ENCODE peak calls at places on chromosomes 2 and 18, in four cellular contexts. J is A549, P is HepG2, O is K562. X is an unnamed sample.

GRCh38 chr2:83022631-83023210 is 1436.4 kb downstream of the SUCLG1 start:
- DNase-seq in O (no peak), P (no peak), J (no peak), X (no peak)

GRCh38 chr18:31040982-31041345 is 1.6 kb downstream of the DSC3 start:
- DNase-seq in J (no peak), P (no peak), O (no peak), X (peak; percentile 28)

GRCh38 chr2:12719400-12720104 is 2.8 kb downstream of the TRIB2 start:
- DNase-seq in P (no peak), J (no peak), O (no peak), X (no peak)

GRCh38 chr2:28949617-28950305 is 31.3 kb upstream of the TOGARAM2 start:
- DNase-seq in J (no peak), P (peak; percentile 29), O (no peak), X (no peak)

GRCh38 chr2:160293401-160293911 is 93.4 kb upstream of the ITGB6 start:
- DNase-seq in P (no peak), O (no peak), J (no peak), X (no peak)

GRCh38 chr2:213562539-213563180 is 278.4 kb downstream of the SPAG16 start:
- DNase-seq in P (no peak), O (no peak), J (no peak), X (no peak)

GRCh38 chr2:140178224-140178623 is 1398.0 kb upstream of the NXPH2 start:
- DNase-seq in O (no peak), P (no peak), J (no peak), X (no peak)

GRCh38 chr2:11640132-11640531 is 29.9 kb downstream of the NTSR2 start:
- DNase-seq in J (no peak), P (no peak), O (no peak), X (no peak)

GRCh38 chr2:27408601-27409320 is 630 bp downstream of the PPM1G start:
- DNase-seq in J (peak; percentile 35), P (no peak), O (peak; percentile 40), X (no peak)

GRCh38 chr2:94872088-94872618 is 923 bp downstream of the TEKT4 start:
- DNase-seq in P (no peak), J (no peak), O (no peak), X (no peak)

GRCh38 chr2:156673271-156673615 is 237.1 kb downstream of the GPD2 start:
- DNase-seq in J (no peak), P (no peak), O (peak; percentile 19), X (no peak)

GRCh38 chr2:69767034-69767433 is 25.1 kb downstream of the ANXA4 start:
- DNase-seq in O (no peak), J (no peak), P (no peak), X (no peak)

GRCh38 chr2:45987856-45988255 is 309.4 kb upstream of the EPAS1 start:
- DNase-seq in P (no peak), J (no peak), O (no peak), X (no peak)

GRCh38 chr2:53609561-53609960 is 158.0 kb upstream of the CHAC2 start:
- DNase-seq in P (no peak), J (no peak), O (no peak), X (no peak)

GRCh38 chr18:63152096-63152495 is 167.5 kb downstream of the BCL2 start:
- DNase-seq in P (no peak), J (no peak), O (no peak), X (no peak)

GRCh38 chr2:66113988-66114625 is 320.8 kb upstream of the MEIS1 start:
- DNase-seq in J (no peak), O (no peak), P (no peak), X (no peak)

GRCh38 chr2:15748736-15749323 is 157.2 kb downstream of the DDX1 start:
- DNase-seq in O (peak; percentile 79), P (peak; percentile 62), J (peak; percentile 75), X (peak; percentile 86)

GRCh38 chr2:48397846-48398245 is 132.1 kb upstream of the STON1 start:
- DNase-seq in P (no peak), O (no peak), J (no peak), X (no peak)

GRCh38 chr18:36589857-36590543 is 238.8 kb downstream of the TPGS2 start:
- DNase-seq in P (no peak), J (no peak), O (no peak), X (no peak)

GRCh38 chr2:59177748-59178147 is 936.6 kb upstream of the FANCL start:
- DNase-seq in O (no peak), J (no peak), P (no peak), X (no peak)

GRCh38 chr2:74549685-74549971 is 4.1 kb downstream of the LOXL3 start:
- DNase-seq in P (no peak), J (no peak), O (no peak), X (no peak)

GRCh38 chr2:46487667-46488333 is 8.4 kb downstream of the TMEM247 start:
- DNase-seq in P (no peak), O (peak; percentile 48), J (no peak), X (no peak)

GRCh38 chr2:238868067-238868524 is 20.2 kb downstream of the TWIST2 start:
- DNase-seq in J (no peak), P (no peak), O (no peak), X (no peak)

GRCh38 chr2:160033732-160034392 is 28.6 kb downstream of the PLA2R1 start:
- DNase-seq in P (no peak), J (no peak), O (no peak), X (no peak)

GRCh38 chr2:62292190-62292589 is 96.3 kb downstream of the B3GNT2 start:
- DNase-seq in J (no peak), P (peak; percentile 66), O (no peak), X (no peak)

GRCh38 chr2:230968921-230969672 is 26.8 kb upstream of the SPATA3 start:
- DNase-seq in O (peak; percentile 16), P (peak; percentile 59), J (no peak), X (no peak)

DNA sequence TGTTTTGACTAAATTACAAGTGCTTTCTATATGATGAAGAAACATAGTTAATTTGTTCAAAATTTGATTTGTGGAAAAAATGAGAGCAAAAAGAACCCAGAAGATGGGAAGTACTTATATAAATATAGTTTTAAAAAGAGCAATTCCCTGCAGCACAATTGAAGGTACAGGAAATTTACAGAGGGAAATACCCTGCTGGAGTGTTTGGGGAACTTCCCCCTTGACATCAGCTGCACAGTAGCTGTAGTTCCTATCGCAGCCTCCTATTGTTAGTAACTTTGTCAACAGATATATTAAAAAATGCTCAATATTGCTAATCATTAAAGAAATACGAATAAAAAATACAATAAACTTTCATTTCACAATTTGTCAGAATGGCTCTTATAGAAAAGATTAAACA is 1118.8 kb upstream of the ZEB2 start:
- DNase-seq in J (peak; percentile 1), P (no peak), O (peak; percentile 11), X (no peak)
- TF ChIP-seq NR3C1 in J (no peak), P (no peak), O (no peak), X (no peak)

GRCh38 chr2:117980381-117980780 is 33.5 kb downstream of the CCDC93 start:
- DNase-seq in J (no peak), P (no peak), O (no peak), X (no peak)
- TF ChIP-seq NR3C1 in J (no peak), P (no peak), O (no peak), X (no peak)

GRCh38 chr18:75125359-75126331 is 83.3 kb downstream of the PTGR3 start:
- DNase-seq in O (no peak), J (no peak), P (peak; percentile 42), X (peak; percentile 36)
- TF ChIP-seq NR3C1 in O (no peak), J (no peak), P (no peak), X (no peak)

DNA sequence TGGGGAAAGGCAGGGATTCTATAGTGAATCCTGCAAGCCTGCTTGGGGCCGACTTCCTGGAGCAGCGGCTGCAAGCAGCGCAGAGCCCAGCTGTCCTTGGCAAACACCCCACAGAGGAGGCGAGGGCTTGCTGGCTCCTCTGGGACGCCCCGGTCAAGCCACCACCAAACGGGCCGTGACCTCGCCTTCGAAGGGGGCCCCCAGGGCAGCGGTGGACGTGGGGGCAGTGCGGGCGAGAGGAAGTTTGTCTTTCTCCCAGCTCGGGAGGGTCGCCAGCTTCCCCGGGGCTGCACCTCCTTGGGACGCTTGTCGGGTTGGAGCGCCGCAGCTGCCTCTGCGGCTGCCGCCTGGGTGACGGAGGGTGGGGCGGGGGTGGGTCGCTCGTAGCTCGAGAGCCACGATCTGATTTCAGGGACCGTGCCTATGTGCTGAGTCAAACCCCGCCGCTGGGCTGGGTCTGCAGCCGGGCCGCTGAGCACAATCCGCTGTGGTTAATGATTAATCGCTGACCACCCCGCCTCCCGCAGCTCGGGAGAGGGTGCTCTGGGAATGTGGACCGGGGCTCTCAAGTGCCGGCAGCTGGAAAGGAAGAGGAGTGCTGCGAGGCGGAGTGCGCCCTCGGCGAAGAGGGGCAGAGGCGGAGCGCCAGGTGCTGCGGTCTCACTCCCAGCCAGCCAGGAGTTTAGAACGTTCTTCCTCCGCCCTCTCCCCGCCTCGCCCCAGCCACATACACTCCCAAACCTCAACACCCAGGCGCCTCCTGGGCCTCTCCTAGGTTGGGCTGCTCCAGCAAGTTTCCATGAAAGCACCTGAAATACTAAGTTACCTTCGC is at the start of gene GPR39:
- DNase-seq in O (peak; percentile 17), J (peak; percentile 88), P (peak; percentile 92), X (peak; percentile 74)
- TF ChIP-seq NR3C1 in O (no peak), J (no peak), P (no peak), X (no peak)

DNA sequence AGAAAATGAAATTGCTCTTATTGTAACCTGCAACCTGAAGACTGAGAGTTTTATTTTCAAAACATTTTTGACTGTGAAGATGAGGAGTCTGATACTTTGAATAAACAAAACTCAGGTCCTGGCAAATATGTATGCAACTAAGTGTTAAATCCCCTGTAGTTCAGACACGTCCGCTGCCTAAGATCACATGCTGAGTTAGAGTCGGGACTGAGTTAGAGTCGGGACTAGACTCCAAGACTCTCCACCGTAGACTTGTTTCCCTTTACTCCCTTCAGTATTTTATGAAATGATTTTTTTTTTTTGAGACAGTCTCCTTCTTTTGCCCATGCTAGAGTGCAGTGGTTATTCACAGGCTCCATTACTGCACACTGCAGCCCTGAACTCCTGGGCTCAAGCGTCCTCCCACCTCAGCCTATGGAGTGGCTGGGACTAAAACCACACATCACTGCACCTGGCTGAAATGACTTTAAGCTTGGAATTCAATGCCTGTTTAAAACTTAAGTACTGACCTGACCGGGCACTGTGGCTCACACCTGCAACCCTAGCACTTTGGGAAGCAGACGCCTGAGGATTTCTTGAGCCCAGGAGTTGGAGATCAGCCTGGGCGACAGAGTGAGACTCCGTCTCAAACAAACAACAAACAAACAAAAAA is 28.0 kb upstream of the PMAIP1 start:
- DNase-seq in J (no peak), P (no peak), O (no peak), X (peak; percentile 38)
- TF ChIP-seq NR3C1 in J (no peak), P (no peak), O (no peak), X (no peak)

GRCh38 chr2:128604045-128604444 is 285.4 kb upstream of the HS6ST1 start:
- DNase-seq in P (no peak), J (no peak), O (no peak), X (no peak)

GRCh38 chr2:128601298-128602037 is 282.8 kb upstream of the HS6ST1 start:
- DNase-seq in J (no peak), P (no peak), O (no peak), X (no peak)

GRCh38 chr2:128602038-128602698 is 283.5 kb upstream of the HS6ST1 start:
- DNase-seq in J (no peak), O (no peak), P (no peak), X (no peak)

GRCh38 chr2:128603411-128603924 is 284.8 kb upstream of the HS6ST1 start:
- DNase-seq in J (no peak), O (no peak), P (no peak), X (no peak)

GRCh38 chr2:128602699-128603101 is 284.0 kb upstream of the HS6ST1 start:
- DNase-seq in O (no peak), J (no peak), P (no peak), X (no peak)
- TF ChIP-seq NR3C1 in O (no peak), J (no peak), P (no peak), X (no peak)

X was measured in WTC11.